ENCODE peak calls at places on chromosomes 11 and 22, in ten cellular contexts. L is mammary epithelial cell, E is BE2C, N is mesendoderm, S is mucosa of descending colon, V is GM23248, A is right atrium auricular region, T is IMR-90, I is cardiac muscle cell, B is keratinocyte. O is an unnamed sample. For H3K36me3 and H3K4me1, the result is how much of the 10 kb centered on the place peaks cover.

GRCh38 chr22:37313376-37314314 is 31.3 kb downstream of the CYTH4 start:
- DNase-seq in A (no peak), S (no peak), I (no peak), E (no peak), V (peak), B (no peak), N (no peak), T (peak), L (no peak), O (no peak)

GRCh38 chr22:37173709-37174108 is 14.3 kb downstream of the C1QTNF6 start:
- DNase-seq in E (no peak), N (no peak), T (no peak), A (peak), S (no peak), I (no peak), B (no peak), V (peak), L (no peak), O (no peak)

GRCh38 chr11:88384678-88385015 is 47.1 kb upstream of the CTSC start:
- DNase-seq in B (no peak), I (no peak), N (peak), V (peak), E (no peak), S (no peak), A (no peak), L (peak), T (peak), O (no peak)

GRCh38 chr11:44556735-44557409 is 8.6 kb upstream of the CD82 start:
- DNase-seq in A (peak), B (no peak), I (peak), V (peak), T (peak), N (peak), E (peak), S (peak), L (no peak), O (peak)

GRCh38 chr11:68150029-68150428 is 28.8 kb upstream of the CHKA start:
- DNase-seq in S (no peak), V (no peak), I (no peak), B (peak), A (peak), N (peak), E (no peak), L (peak), T (peak), O (no peak)

GRCh38 chr22:37639070-37639760 is at the start of gene SH3BP1:
- DNase-seq in S (peak), A (no peak), L (peak), B (no peak), T (no peak), V (peak), E (peak), N (peak), I (peak), O (no peak)

GRCh38 chr11:78981153-78981552 is 406.5 kb upstream of the NARS2 start:
- DNase-seq in T (no peak), B (no peak), I (no peak), N (no peak), A (no peak), E (peak), V (no peak), S (no peak), L (no peak), O (no peak)

GRCh38 chr11:13104619-13105236 is 95.6 kb downstream of the RASSF10 start:
- DNase-seq in I (no peak), V (no peak), S (no peak), A (no peak), L (no peak), N (no peak), T (no peak), E (no peak), B (no peak), O (no peak)

DNA sequence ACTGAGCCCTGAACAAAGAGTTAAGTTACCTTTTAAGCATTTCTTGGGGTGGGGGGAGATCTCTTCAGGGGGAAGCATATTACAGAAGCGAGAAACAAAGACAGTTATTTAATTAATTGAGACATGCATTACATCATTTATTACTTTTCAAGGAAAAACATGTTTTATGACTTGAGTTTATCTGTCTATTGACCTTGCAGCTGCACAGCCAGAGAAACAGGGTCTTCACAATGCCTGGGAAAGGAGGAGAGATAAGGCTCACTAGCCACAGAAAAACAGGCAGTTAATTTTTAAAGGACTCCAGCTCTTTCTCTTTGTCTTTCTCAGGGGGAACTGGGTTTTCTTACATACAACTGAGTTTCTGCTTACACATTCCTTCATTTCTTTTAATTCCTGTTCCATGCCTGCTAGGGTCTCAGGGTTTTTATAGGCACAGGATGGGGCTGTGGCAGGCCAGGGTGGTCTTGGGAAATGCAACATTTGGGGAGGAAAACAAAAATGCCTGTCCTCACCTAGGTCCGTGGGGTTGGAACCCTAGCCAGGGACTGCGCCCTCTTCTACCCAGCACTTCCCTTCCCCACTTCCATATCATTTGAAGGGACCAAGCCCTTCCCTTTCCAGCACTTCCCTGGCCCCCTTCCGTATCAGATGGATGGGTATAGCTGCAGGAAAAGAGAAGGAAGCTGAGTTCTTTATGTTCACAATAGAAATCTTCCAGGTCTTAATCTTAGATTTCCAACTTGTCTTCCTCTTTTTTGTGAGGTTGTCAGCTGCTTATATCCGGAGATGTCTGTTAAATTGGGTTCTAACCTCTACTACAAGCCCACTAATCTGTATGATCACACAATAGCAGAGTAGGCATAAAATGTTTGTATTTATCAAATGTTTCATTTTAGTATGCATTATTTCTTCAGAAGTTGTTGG is 38.3 kb downstream of the BIRC2 start:
- DNase-seq in I (no peak), T (no peak), V (no peak), A (no peak), E (peak), B (no peak), N (no peak), L (no peak), S (no peak), O (no peak)
- H3K36me3 ChIP-seq in I (under half), T (under half), V (half or more), A (under half), E (under half), B (under half), N (under half), L (under half), S (under half), O (under half)

DNA sequence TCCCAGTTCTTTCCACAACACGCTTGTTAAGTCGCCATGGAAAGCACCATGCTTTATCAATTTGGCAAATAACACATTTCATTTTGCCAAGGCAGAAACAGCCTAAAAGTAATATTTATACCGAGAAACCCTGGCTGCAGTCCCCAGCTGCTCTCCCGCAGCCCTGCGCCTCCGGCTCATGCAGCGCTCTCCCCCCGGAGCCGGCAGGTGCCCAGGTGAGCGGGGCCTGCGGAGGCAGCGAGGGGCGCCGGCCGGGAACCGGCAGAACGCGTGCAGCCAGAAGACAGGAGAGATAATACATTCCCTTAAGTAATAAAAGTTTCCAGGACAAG is 651 bp upstream of the ARHGEF12 start:
- DNase-seq in A (no peak), B (no peak), S (no peak), T (peak), N (no peak), V (peak), L (no peak), I (no peak), E (no peak), O (no peak)
- H3K4me1 ChIP-seq in A (under half), B (half or more), S (under half), T (under half), N (under half), V (half or more), L (half or more), I (under half), E (under half), O (under half)

GRCh38 chr11:46402957-46403902 is 11.7 kb upstream of the CHRM4 start:
- DNase-seq in V (no peak), S (no peak), A (no peak), L (no peak), T (no peak), I (no peak), B (no peak), N (no peak), E (no peak), O (no peak)

GRCh38 chr11:46404476-46405017 is 13.0 kb upstream of the CHRM4 start:
- DNase-seq in A (no peak), I (no peak), L (no peak), E (no peak), N (no peak), S (no peak), B (no peak), T (no peak), V (peak), O (no peak)

GRCh38 chr11:46410021-46410420 is 18.4 kb upstream of the CHRM4 start:
- DNase-seq in N (peak), E (no peak), I (no peak), V (no peak), A (no peak), S (no peak), L (no peak), T (no peak), B (no peak), O (no peak)

GRCh38 chr11:46407635-46408034 is 16.1 kb upstream of the CHRM4 start:
- DNase-seq in T (no peak), N (peak), V (no peak), L (no peak), A (no peak), E (no peak), I (no peak), B (no peak), S (no peak), O (no peak)

GRCh38 chr11:46408407-46408986 is 16.9 kb upstream of the CHRM4 start:
- DNase-seq in T (no peak), V (no peak), S (no peak), I (no peak), A (no peak), N (no peak), E (peak), L (no peak), B (no peak), O (no peak)
- H3K36me3 ChIP-seq in T (under half), V (under half), S (under half), I (under half), A (under half), N (under half), E (under half), L (under half), B (under half), O (under half)

GRCh38 chr11:35035894-35036408 is 103.0 kb upstream of the CD44 start:
- DNase-seq in V (peak), I (no peak), E (no peak), S (no peak), T (peak), B (no peak), A (no peak), N (no peak), L (peak), O (peak)
- H3K4me1 ChIP-seq in V (half or more), I (under half), E (under half), S (under half), T (under half), B (half or more), A (under half), N (under half), L (half or more), O (half or more)

GRCh38 chr11:6875761-6876160 is 664 bp upstream of the OR10A4 start:
- DNase-seq in E (no peak), A (no peak), S (no peak), L (no peak), T (no peak), B (no peak), N (no peak), V (peak), I (no peak), O (no peak)

GRCh38 chr11:6876914-6877313 is 489 bp downstream of the OR10A4 start:
- DNase-seq in S (no peak), T (no peak), B (no peak), A (no peak), L (no peak), E (no peak), I (no peak), N (no peak), V (no peak), O (no peak)

GRCh38 chr11:6876325-6876724 is at the start of gene OR10A4:
- DNase-seq in T (no peak), N (no peak), S (no peak), B (no peak), V (no peak), E (no peak), L (no peak), I (no peak), A (no peak), O (no peak)
- H3K36me3 ChIP-seq in T (under half), N (under half), S (under half), B (under half), V (under half), E (under half), L (under half), I (under half), A (under half), O (under half)

DNA sequence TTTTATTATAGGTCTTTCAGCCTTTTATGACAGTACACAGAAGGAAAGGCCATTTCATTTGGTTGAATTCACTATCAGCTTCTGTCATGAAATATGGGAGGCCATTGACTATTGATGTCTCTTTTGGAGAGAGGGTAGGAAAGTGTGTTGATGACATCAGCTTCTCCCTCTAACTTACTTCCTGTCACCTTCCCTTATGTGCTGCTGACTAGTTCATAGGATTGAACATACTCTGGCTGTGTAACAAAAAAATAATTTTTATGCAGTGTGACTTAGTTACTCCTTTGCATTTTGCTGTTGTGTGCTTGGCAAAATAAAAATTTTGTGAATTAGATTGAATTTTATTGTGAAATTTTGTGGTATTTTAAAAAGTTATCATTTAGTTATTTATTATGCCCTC is 769.2 kb downstream of the METTL15 start:
- DNase-seq in A (no peak), I (no peak), E (no peak), B (no peak), N (no peak), T (no peak), V (no peak), S (no peak), L (no peak), O (no peak)
- H3K4me1 ChIP-seq in A (under half), I (under half), E (under half), B (under half), N (under half), T (under half), V (under half), S (under half), L (under half), O (under half)

DNA sequence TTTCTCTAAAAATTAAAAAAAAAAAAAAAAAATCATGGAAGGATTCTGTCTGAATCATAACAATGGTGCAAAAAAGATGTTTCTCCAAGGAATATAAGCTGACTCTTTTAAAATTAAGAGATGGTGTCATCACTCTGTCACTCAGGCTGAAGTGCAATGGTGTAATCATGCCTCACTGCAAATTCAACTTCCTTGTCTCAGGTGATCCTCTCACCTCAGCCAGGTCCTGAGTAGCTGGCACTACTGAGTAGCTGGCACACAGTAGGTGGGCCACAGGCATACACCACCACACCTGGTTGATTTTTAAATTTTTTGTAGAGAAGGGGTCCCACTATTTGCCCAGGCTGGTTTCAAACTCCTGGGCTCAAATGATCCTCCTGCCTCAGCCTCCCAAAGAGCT is 54.8 kb upstream of the YPEL1 start:
- DNase-seq in V (no peak), E (no peak), B (no peak), I (no peak), L (no peak), N (no peak), S (no peak), T (no peak), A (no peak), O (no peak)
- H3K36me3 ChIP-seq in V (under half), E (under half), B (under half), I (under half), L (under half), N (under half), S (under half), T (under half), A (under half), O (half or more)

DNA sequence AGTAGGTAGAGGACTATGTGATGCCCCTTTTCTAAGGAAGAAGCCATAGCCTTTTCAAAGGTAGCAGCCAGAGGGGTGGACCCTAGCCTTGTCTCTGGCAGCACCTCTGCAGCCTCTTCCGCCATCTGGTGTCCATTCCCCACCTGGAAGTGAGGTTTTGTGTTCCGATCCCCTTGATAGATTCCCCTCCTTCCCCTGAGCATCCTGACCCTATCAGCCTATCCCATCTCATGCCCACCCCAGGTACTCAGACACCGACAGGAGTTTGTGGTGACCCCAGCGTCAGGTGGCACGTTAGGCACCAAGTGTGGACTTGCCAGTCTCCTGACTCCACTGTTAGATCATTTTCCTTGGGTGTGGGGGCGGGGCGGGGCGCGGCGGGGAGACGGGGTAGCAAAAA is 398 bp upstream of the FAM89B start:
- DNase-seq in T (peak), N (peak), A (no peak), L (peak), E (peak), I (no peak), B (no peak), V (peak), S (no peak), O (peak)
- H3K4me1 ChIP-seq in T (under half), N (under half), A (under half), L (half or more), E (under half), I (under half), B (half or more), V (under half), S (half or more), O (half or more)

GRCh38 chr11:77351281-77351905 is 49.9 kb upstream of the GDPD4 start:
- DNase-seq in L (peak), B (no peak), A (no peak), T (peak), V (peak), E (no peak), N (no peak), S (no peak), I (no peak), O (no peak)
- H3K36me3 ChIP-seq in L (under half), B (under half), A (under half), T (under half), V (under half), E (under half), N (under half), S (under half), I (under half), O (under half)